ENCODE peak calls at places on chromosomes 7 and 10, in four cellular contexts. K is fibroblast of pulmonary artery, D is hepatocyte, C is cardiac fibroblast. T is an unnamed sample.

GRCh38 chr7:105876964-105877601 is 684 bp upstream of the ATXN7L1 start:
- DNase-seq in K (peak), D (peak), C (peak), T (no peak)

GRCh38 chr10:785539-786214 is 96.2 kb upstream of the DIP2C start:
- DNase-seq in C (no peak), D (no peak), K (no peak), T (no peak)

GRCh38 chr7:143305423-143306070 is 10.4 kb upstream of the CLCN1 start:
- DNase-seq in K (peak), D (peak), C (peak), T (no peak)

GRCh38 chr7:7535688-7536087 is at the start of gene COL28A1:
- DNase-seq in K (no peak), D (no peak), C (no peak), T (no peak)

GRCh38 chr7:4659551-4660286 is 22.4 kb upstream of the FOXK1 start:
- DNase-seq in K (no peak), C (no peak), D (no peak), T (no peak)

GRCh38 chr7:2451171-2452073 is 24.8 kb downstream of the GRIFIN start:
- DNase-seq in K (peak), D (peak), C (peak), T (no peak)

GRCh38 chr10:14654821-14655382 is 119.8 kb downstream of the FAM107B start:
- DNase-seq in K (no peak), D (no peak), C (no peak), T (no peak)

GRCh38 chr7:73382938-73383503 is 50.6 kb upstream of the FZD9 start:
- DNase-seq in K (no peak), C (no peak), D (no peak), T (no peak)

GRCh38 chr7:13851756-13852155 is 137.7 kb downstream of the ETV1 start:
- DNase-seq in C (peak), D (peak), K (peak), T (no peak)

GRCh38 chr10:33897255-33897893 is 562.9 kb upstream of the NRP1 start:
- DNase-seq in K (peak), C (peak), D (no peak), T (peak)

GRCh38 chr10:5948999-5949759 is 28.2 kb downstream of the IL15RA start:
- DNase-seq in K (peak), C (peak), D (peak), T (no peak)

GRCh38 chr7:44221231-44221791 is 20.5 kb downstream of the YKT6 start:
- DNase-seq in D (no peak), K (no peak), C (peak), T (no peak)

GRCh38 chr7:30172451-30172850 is 37.7 kb downstream of the MTURN start:
- DNase-seq in C (no peak), D (no peak), K (no peak), T (no peak)

GRCh38 chr7:90455163-90456030 is 14.0 kb upstream of the PTTG1IP2 start:
- DNase-seq in C (peak), D (peak), K (peak), T (no peak)
- H3K4me3 ChIP-seq in C (peak), D (no peak), K (peak), T (peak)

DNA sequence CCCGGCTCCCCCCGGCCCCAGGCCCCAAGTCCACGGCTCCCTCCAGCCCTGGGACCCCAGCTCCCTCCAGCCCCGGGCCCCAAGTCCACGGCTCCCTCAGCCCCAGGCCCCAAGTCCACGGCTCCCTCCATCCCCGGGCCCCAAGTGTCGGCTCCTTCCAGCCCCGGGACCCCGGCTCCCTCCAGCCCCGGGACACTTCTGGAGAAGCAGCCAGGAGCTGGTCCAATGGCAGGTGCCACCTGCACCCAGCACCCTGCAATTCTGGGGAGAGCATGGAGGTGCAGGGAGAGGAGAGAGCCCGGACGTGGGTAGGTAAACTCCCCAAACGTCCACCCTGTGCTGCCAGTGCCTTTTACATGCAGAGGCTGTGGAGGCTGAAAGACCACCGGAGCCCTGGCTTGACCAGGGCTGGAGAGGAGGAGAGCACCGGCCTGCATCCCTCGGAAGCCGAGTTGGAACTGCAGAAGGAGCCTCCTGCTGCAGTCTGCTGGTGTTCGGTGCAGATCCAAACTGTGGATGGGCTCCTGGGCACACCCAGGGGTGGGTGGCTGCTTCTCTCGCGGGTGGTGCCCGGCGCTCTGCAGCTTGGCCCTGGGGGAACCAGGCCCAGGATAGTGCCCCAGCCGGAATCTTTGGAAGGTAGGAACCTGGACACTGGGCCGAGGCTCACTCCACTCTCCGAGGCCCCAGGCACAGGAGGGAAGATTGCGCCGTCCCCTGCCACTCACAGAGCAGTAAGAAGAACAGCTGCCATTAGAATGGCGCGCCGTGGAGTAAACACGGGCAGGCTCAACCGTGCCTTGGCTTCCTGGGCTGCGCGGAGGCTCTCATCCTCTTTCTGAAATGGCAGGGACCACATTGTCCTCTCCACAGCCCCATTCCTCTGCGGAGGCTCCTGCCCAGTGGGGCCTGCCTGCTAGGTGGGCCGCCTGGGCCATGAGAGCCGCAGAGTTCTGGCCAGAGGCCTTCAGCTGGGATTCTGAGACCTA is 14.7 kb downstream of the SHH start:
- DNase-seq in D (no peak), C (no peak), K (no peak), T (no peak)
- TF ChIP-seq CTCF in D (no peak), C (no peak), K (no peak), T (no peak)

DNA sequence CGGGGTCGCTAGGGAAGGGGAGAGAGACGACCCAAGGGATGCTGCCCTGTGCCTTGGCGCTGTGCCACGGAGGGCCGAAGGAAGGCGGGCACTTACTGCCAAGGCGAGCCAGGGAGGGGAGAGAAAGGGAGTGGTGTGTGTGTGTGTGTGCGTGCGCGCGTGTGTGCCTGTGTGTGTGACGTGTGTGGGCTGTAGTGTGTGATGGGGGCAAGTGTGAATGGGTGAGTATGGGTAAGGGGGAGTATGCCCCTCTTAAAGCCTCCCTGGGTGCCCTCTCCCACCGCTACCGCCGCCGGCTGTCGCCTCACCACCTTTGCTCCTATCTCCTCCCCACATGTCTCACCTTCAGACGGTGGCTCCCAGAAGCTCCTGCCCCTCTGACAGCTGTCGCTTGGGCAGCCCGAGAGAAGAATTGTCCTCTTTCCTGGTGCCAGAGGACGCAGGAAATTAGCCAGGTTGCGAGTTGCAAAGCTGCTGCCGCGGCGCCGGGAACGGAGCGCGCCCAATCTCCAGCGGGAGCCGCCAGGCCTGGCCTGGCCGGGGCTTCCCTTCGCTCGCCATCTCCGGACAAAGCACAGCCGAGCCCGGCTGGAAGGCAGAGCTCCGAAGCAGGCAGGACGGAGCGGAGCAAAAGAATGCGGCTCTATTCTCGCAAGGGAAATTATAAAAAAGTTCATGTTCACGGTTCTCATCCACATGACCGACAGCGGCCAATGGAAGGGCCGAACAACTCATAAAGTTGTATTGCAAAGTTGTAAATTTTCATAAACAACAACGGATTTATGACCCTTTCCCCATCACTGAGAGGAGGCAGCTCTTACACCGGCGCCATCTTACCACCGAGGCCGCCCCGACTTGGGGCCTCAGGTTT is at the start of gene HOXA3:
- DNase-seq in K (no peak), D (no peak), C (no peak), T (no peak)
- H3K4me3 ChIP-seq in K (peak), D (peak), C (no peak), T (peak)

GRCh38 chr10:113108180-113108835 is 158.3 kb downstream of the TCF7L2 start:
- DNase-seq in K (no peak), C (no peak), D (no peak), T (no peak)
- TF ChIP-seq CTCF in K (peak), C (peak), D (peak), T (peak)

GRCh38 chr10:43229208-43230061 is 37.4 kb downstream of the RASGEF1A start:
- DNase-seq in D (peak), C (no peak), K (no peak), T (no peak)

GRCh38 chr10:43226851-43227845 is 39.7 kb downstream of the RASGEF1A start:
- DNase-seq in C (no peak), D (no peak), K (no peak), T (no peak)

GRCh38 chr10:43230101-43230908 is 36.6 kb downstream of the RASGEF1A start:
- DNase-seq in K (no peak), D (no peak), C (no peak), T (no peak)

GRCh38 chr10:43227911-43228782 is 38.7 kb downstream of the RASGEF1A start:
- DNase-seq in K (no peak), C (no peak), D (no peak), T (no peak)

DNA sequence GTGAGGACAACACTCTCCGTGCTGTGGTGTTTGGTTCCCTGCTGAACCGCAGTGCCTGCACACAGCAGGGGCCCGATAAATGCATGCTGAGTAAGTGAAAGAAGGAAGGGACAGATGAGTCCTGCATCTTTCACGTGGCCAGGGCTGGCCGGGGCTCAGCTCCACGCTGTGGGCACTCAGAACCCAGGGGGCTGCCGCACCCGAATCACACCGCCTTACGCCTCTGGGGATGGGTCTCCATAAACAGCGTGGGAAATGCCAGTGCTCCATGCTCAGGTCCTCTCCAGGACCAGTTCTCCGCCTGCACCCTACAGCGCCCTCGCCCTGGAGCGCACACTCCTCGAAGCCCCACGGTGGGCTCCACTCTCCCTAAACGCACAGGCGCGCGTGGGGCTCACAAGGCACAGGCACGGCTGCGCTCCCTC is 38.1 kb downstream of the RASGEF1A start:
- DNase-seq in K (no peak), C (no peak), D (no peak), T (no peak)
- H3K4me3 ChIP-seq in K (no peak), C (no peak), D (no peak), T (no peak)

DNA sequence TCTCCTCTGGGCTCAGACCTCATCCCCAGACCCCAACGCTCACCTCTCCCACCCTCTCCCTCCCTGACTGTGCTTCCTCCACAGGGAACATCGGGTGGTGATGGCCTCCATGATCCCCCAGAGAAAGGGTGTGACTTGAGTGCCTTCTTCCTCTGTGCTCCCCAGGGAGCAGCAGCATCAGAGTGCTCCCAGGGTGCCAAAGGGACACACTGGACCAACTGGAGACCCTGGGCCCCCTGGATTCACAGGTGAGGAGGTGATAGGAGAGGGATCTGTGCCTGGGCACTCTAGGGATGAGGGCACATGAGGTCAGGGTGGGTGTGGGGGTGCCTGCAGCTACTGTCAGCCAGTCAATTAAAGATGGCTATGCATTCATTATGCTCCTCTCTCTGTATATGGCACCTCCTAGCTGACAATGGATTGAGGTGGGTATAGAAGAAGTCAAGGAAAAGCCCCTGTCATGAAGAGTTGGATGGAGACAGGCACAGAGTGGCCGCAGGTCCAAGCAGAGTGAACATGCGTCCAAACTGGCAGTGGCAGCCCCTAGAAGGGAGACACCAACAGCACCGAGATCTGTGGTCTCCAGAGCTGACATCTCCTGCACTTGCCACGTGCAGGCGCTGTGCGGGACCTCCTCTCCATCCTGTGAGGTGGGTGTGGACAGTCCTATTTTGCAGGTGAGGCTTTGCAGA is 15.5 kb upstream of the VOPP1 start:
- DNase-seq in K (no peak), C (no peak), D (no peak), T (no peak)
- TF ChIP-seq CTCF in K (no peak), C (no peak), D (no peak), T (no peak)

T was measured in AG09309.